ENCODE peak calls at places on chromosomes 4 and X, in four cellular contexts. F is K562, W is GM12878, L is HepG2. J is an unnamed sample.

GRCh38 chr4:23332266-23332665 is 557.6 kb downstream of the PPARGC1A start:
- DNase-seq in L (no peak), F (no peak), W (no peak), J (no peak)

GRCh38 chr4:190014771-190015537 is 12.1 kb downstream of the FRG2 start:
- DNase-seq in F (peak), W (no peak), L (no peak), J (no peak)

GRCh38 chrX:133921764-133922389 is 63.5 kb downstream of the GPC3 start:
- DNase-seq in F (peak), W (no peak), L (peak), J (peak)

GRCh38 chr4:1516261-1516660 is 110.0 kb upstream of the NKX1-1 start:
- DNase-seq in F (no peak), W (no peak), L (no peak), J (no peak)

GRCh38 chrX:108426262-108426661 is 12.0 kb downstream of the COL4A6 start:
- DNase-seq in L (no peak), F (no peak), W (no peak), J (no peak)

GRCh38 chrX:155768036-155768769 is 112.9 kb upstream of the VAMP7 start:
- DNase-seq in L (no peak), W (no peak), F (no peak), J (no peak)

GRCh38 chrX:10404435-10404834 is 215.9 kb downstream of the MID1 start:
- DNase-seq in L (no peak), W (no peak), F (no peak), J (no peak)

GRCh38 chr4:24856586-24856985 is 56.3 kb downstream of the CCDC149 start:
- DNase-seq in L (no peak), F (no peak), W (peak), J (no peak)

GRCh38 chrX:117196481-117196880 is 733.7 kb upstream of the CT83 start:
- DNase-seq in L (no peak), F (no peak), W (no peak), J (no peak)

GRCh38 chr4:26815686-26816085 is 45.0 kb upstream of the STIM2 start:
- DNase-seq in L (no peak), F (no peak), W (no peak), J (no peak)

GRCh38 chr4:89114100-89114499 is 2.8 kb downstream of the TIGD2 start:
- DNase-seq in L (peak), W (peak), F (no peak), J (no peak)

GRCh38 chr4:176742211-176742610 is 50.5 kb downstream of the VEGFC start:
- DNase-seq in W (no peak), L (no peak), F (no peak), J (no peak)

GRCh38 chr4:165209796-165210195 is 2.4 kb downstream of the KLHL2 start:
- DNase-seq in F (no peak), W (no peak), L (no peak), J (no peak)

GRCh38 chr4:13143234-13143633 is 340.9 kb downstream of the RAB28 start:
- DNase-seq in F (no peak), L (no peak), W (no peak), J (no peak)

GRCh38 chrX:38882894-38883620 is 81.8 kb downstream of the MID1IP1 start:
- DNase-seq in W (no peak), F (no peak), L (no peak), J (no peak)

GRCh38 chr4:153153339-153153851 is 50.8 kb upstream of the TRIM2 start:
- DNase-seq in F (no peak), L (no peak), W (no peak), J (peak)

GRCh38 chrX:154525606-154526490 is 9.8 kb upstream of the FAM3A start:
- DNase-seq in F (no peak), L (no peak), W (no peak), J (no peak)

GRCh38 chrX:14014526-14014925 is 15.2 kb downstream of the GEMIN8 start:
- DNase-seq in F (no peak), L (no peak), W (no peak), J (no peak)

GRCh38 chr4:153137677-153138630 is 66.3 kb upstream of the TRIM2 start:
- DNase-seq in F (peak), W (no peak), L (no peak), J (no peak)

GRCh38 chr4:174398728-174399127 is 115.0 kb downstream of the CEP44 start:
- DNase-seq in F (no peak), W (no peak), L (no peak), J (no peak)
- TF ChIP-seq BHLHE40 in F (no peak), W (no peak), L (no peak), J (no peak)

DNA sequence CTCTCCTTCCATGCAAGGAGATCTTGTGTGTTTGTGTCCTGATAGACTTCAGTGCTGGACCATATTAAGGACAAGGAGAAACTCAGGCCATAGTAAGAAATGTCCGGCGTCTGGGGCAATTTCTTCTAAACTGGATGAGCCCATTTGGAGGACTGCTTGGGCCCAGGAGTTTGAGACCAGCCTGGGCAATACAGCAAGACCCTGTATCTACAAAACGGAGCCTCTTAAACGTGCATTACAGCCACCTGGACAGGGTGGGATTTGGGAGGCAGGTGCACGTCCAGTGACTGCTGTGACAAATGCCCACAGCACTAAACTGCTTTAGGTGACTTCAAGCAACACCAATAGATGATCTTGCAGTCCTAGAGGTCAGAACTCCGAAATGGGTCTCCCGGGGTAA is 311.9 kb downstream of the DHRSX start:
- DNase-seq in L (no peak), F (no peak), W (no peak), J (no peak)
- TF ChIP-seq FOXM1 in L (no peak), F (no peak), W (no peak), J (no peak)

DNA sequence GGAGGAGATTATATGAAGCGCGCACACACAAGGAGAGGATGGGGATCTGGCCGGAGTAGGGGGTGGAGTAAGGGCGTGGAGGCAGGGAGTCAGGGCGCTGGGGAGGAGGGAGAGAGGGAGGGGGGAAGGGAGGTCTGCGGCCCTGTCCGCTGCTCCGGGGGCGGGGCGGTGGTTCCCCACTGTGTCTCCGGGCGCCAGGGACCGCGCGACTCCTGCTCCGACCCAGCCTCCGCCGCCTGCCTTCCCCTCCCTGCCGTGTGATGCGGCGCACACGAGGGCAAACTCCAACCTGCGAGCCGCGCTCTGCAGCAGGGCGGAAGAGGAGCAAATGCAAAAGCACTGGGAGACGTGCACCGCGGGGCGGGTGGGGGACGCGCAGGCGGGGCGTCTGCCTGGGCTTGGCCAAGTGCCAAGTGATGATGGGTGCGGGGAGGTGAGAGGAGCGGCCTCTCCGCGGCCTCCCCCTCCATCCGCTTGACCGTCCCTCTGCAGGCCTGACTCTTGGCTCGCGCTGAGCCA is at the start of gene DCHS2:
- DNase-seq in W (no peak), F (peak), L (peak), J (peak)
- TF ChIP-seq BHLHE40 in W (no peak), F (no peak), L (peak), J (no peak)

GRCh38 chr4:157304769-157305168 is 84.2 kb downstream of the GRIA2 start:
- DNase-seq in W (no peak), F (no peak), L (no peak), J (no peak)

GRCh38 chr4:157303471-157303960 is 83.0 kb downstream of the GRIA2 start:
- DNase-seq in F (no peak), L (no peak), W (no peak), J (no peak)

GRCh38 chr4:157300678-157301077 is 80.2 kb downstream of the GRIA2 start:
- DNase-seq in F (no peak), W (no peak), L (no peak), J (no peak)
- TF ChIP-seq FOXM1 in F (no peak), W (no peak), L (no peak), J (no peak)

GRCh38 chrX:153505361-153505760 is 10.6 kb downstream of the BGN start:
- DNase-seq in W (no peak), F (no peak), L (no peak), J (no peak)

GRCh38 chrX:153510383-153510782 is 7.1 kb upstream of the ATP2B3 start:
- DNase-seq in F (no peak), L (no peak), W (no peak), J (no peak)

GRCh38 chrX:153509592-153509991 is 7.8 kb upstream of the ATP2B3 start:
- DNase-seq in W (no peak), L (no peak), F (no peak), J (no peak)

GRCh38 chrX:153504445-153505016 is 9.8 kb downstream of the BGN start:
- DNase-seq in L (no peak), W (no peak), F (peak), J (no peak)

DNA sequence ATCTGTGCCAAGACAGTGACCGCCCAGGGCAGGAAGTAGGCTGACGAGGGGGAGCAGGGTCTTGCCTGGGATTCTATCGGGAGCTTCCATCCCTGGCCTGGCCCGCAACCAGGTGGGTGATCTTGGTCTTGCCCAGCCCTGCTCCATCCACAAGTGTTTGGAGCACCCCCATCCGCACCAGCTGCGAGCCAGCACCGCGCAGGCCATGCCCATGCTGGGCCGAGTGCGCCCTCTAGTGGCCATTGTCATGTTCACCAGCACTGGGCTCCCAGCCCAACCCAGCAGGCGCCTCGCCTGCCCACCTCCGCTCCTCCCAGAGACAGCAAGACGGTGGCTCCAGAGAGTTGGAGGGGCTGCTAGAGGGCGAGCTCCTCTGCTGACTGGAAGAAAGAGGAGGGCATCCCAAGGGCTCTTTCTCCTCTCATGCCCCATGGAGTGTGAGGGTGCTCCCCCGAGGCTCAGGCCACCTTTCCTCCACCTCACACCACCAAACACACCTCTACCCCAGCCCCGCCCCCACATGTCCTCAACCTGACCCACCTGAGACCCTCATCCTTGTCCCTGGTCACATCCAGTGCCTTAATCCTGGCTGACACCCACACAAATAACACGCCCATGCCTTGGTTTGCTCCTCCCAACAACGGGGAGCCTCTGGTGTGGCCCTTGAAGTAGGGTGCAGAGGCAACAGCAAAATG is 9.8 kb upstream of the ATP2B3 start:
- DNase-seq in L (peak), W (no peak), F (peak), J (peak)
- TF ChIP-seq BHLHE40 in L (no peak), W (no peak), F (no peak), J (no peak)

GRCh38 chrX:67288958-67289641 is 254.7 kb upstream of the AR start:
- DNase-seq in L (no peak), F (no peak), W (no peak), J (no peak)
- TF ChIP-seq FOXM1 in L (no peak), F (no peak), W (no peak), J (no peak)

DNA sequence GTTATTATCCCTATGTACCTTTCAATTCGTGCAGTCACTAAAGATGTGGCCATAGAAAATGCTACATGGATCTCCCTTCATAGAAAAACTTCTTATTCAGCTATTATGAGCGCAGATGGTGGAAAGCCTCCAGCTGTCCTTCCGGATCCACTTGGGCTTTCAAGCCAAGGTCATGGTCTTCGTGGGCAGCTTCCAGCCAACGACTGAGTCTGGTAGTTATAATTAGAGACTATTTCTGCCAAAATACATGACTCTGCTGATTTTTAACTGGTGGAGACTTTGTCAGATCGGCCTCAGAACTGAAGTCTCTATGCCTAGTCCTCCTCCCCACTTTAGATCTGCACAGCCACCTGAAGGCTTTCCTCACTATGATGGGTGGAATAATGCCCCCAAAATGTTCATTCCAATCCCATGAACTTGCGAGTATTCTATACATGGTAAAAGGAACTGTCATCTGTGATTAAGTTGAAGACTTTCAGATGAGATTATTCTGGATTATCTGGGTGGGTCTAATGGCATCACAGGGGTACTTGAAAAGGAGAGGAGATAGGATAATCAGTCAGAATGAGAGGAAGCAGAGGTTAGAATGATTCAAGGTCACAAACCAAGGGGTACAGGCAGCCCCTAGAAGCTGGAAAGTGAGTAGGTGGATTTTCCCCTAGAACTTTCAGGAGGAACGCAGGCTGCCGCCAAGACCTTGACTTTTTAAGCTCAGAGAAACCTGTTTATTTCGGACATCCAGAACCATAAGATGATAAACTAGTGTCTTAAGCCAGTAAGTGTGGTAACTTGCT is 171.1 kb upstream of the CXCL13 start:
- DNase-seq in L (no peak), F (no peak), W (no peak), J (no peak)
- TF ChIP-seq BHLHE40 in L (no peak), F (no peak), W (no peak), J (no peak)

GRCh38 chrX:140317462-140317861 is 187.4 kb downstream of the SOX3 start:
- DNase-seq in W (no peak), F (no peak), L (no peak), J (no peak)
- TF ChIP-seq FOXM1 in W (no peak), F (no peak), L (no peak), J (no peak)

J was measured in HEK293T.